ENCODE peak calls at places on chromosomes 6 and 20, in seven cellular contexts. One of them, this sample, is unnamed.

GRCh38 chr6:167699141-167700036 is 127.3 kb upstream of the AFDN start:
- DNase-seq in GM23248: peak; percentile 31
- DNase-seq in heart right ventricle: peak; percentile 76
- DNase-seq in fibroblast of lung: no peak
- DNase-seq in aorta: peak; percentile 86
- DNase-seq in body of pancreas: peak; percentile 69
- DNase-seq in Panc1: no peak
- DNase-seq in this sample: peak; percentile 93

GRCh38 chr6:10633216-10633615 is 61.2 kb downstream of the C6orf52 start:
- DNase-seq in GM23248: peak; percentile 51
- DNase-seq in heart right ventricle: no peak
- DNase-seq in fibroblast of lung: peak; percentile 86
- DNase-seq in aorta: no peak
- DNase-seq in body of pancreas: peak; percentile 12
- DNase-seq in Panc1: peak; percentile 74
- DNase-seq in this sample: no peak

GRCh38 chr20:58888521-58889333 is 36.2 kb downstream of the GNAS start:
- DNase-seq in GM23248: peak; percentile 89
- DNase-seq in heart right ventricle: peak; percentile 83
- DNase-seq in fibroblast of lung: peak; percentile 80
- DNase-seq in aorta: peak; percentile 93
- DNase-seq in body of pancreas: peak; percentile 85
- DNase-seq in Panc1: no peak
- DNase-seq in this sample: peak; percentile 94

GRCh38 chr20:23161968-23162696 is 76.0 kb upstream of the CD93 start:
- DNase-seq in GM23248: no peak
- DNase-seq in heart right ventricle: peak; percentile 72
- DNase-seq in fibroblast of lung: peak; percentile 95
- DNase-seq in aorta: peak; percentile 88
- DNase-seq in body of pancreas: peak; percentile 85
- DNase-seq in Panc1: no peak
- DNase-seq in this sample: peak; percentile 87

GRCh38 chr6:45479834-45480696 is 102.3 kb upstream of the SUPT3H start:
- DNase-seq in GM23248: peak; percentile 57
- DNase-seq in heart right ventricle: no peak
- DNase-seq in fibroblast of lung: peak; percentile 94
- DNase-seq in aorta: no peak
- DNase-seq in body of pancreas: peak; percentile 17
- DNase-seq in Panc1: no peak
- DNase-seq in this sample: no peak

GRCh38 chr6:125363360-125364121 is 61.8 kb upstream of the HDDC2 start:
- DNase-seq in GM23248: peak; percentile 54
- DNase-seq in heart right ventricle: peak; percentile 70
- DNase-seq in fibroblast of lung: peak; percentile 45
- DNase-seq in aorta: peak; percentile 87
- DNase-seq in body of pancreas: peak; percentile 22
- DNase-seq in Panc1: no peak
- DNase-seq in this sample: peak; percentile 73

GRCh38 chr6:168968228-168968627 is 285.4 kb downstream of the THBS2 start:
- DNase-seq in GM23248: peak; percentile 98
- DNase-seq in heart right ventricle: no peak
- DNase-seq in fibroblast of lung: peak; percentile 94
- DNase-seq in aorta: no peak
- DNase-seq in body of pancreas: peak; percentile 53
- DNase-seq in Panc1: no peak
- DNase-seq in this sample: peak; percentile 73

GRCh38 chr20:63740501-63741353 is 1.2 kb downstream of the SLC2A4RG start:
- DNase-seq in GM23248: peak; percentile 88
- DNase-seq in heart right ventricle: peak; percentile 95
- DNase-seq in fibroblast of lung: peak; percentile 95
- DNase-seq in aorta: peak; percentile 98
- DNase-seq in body of pancreas: peak; percentile 94
- DNase-seq in Panc1: no peak
- DNase-seq in this sample: peak; percentile 97

GRCh38 chr20:1280421-1281102 is 14.5 kb downstream of the SNPH start:
- DNase-seq in GM23248: peak; percentile 9
- DNase-seq in heart right ventricle: no peak
- DNase-seq in fibroblast of lung: no peak
- DNase-seq in aorta: no peak
- DNase-seq in body of pancreas: no peak
- DNase-seq in Panc1: no peak
- DNase-seq in this sample: no peak

GRCh38 chr6:31308050-31308844 is 36.4 kb upstream of the HLA-C start:
- DNase-seq in GM23248: peak; percentile 10
- DNase-seq in heart right ventricle: peak; percentile 23
- DNase-seq in fibroblast of lung: no peak
- DNase-seq in aorta: peak; percentile 77
- DNase-seq in body of pancreas: peak; percentile 94
- DNase-seq in Panc1: no peak
- DNase-seq in this sample: peak; percentile 88
- H3K4me3 ChIP-seq in GM23248: no peak overlapping the region
- H3K4me3 ChIP-seq in heart right ventricle: peak overlapping the region; percentile 52
- H3K4me3 ChIP-seq in fibroblast of lung: no peak overlapping the region
- H3K4me3 ChIP-seq in aorta: no peak overlapping the region
- H3K4me3 ChIP-seq in body of pancreas: peak overlapping the region; percentile 56
- H3K4me3 ChIP-seq in Panc1: peak overlapping the region; percentile 23
- H3K4me3 ChIP-seq in this sample: no peak overlapping the region

DNA sequence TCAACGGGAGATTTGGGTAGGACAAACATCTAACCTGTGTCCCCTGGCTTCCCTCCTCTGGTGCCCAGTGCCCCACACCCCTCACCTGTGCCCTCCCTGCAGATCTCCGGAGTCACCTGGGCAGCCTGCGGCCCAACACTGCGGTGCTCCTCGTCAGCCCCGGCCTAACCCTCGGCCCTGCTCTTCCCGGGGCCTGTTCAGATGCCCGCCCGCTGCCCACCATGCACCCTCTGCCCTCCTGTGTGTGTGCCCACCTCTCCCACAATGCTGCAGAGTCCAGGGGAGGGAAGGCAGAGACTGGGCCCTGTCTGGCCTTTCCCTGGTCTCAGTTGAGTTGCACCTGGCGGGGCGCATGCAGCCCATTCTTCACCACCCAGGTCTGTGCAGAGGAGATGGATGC is 349.3 kb downstream of the CDH4 start:
- DNase-seq in GM23248: no peak
- DNase-seq in heart right ventricle: no peak
- DNase-seq in fibroblast of lung: no peak
- DNase-seq in aorta: peak; percentile 64
- DNase-seq in body of pancreas: no peak
- DNase-seq in Panc1: no peak
- DNase-seq in this sample: peak; percentile 61
- H3K27ac ChIP-seq in GM23248: no peak overlapping the region
- H3K27ac ChIP-seq in heart right ventricle: no peak overlapping the region
- H3K27ac ChIP-seq in fibroblast of lung: no peak overlapping the region
- H3K27ac ChIP-seq in aorta: no peak overlapping the region
- H3K27ac ChIP-seq in body of pancreas: no peak overlapping the region
- H3K27ac ChIP-seq in Panc1: no peak overlapping the region
- H3K27ac ChIP-seq in this sample: no peak overlapping the region

GRCh38 chr6:3789896-3790558 is 38.5 kb upstream of the PXDC1 start:
- DNase-seq in GM23248: no peak
- DNase-seq in heart right ventricle: no peak
- DNase-seq in fibroblast of lung: no peak
- DNase-seq in aorta: no peak
- DNase-seq in body of pancreas: no peak
- DNase-seq in Panc1: no peak
- DNase-seq in this sample: no peak

GRCh38 chr6:3786131-3786530 is 34.6 kb upstream of the PXDC1 start:
- DNase-seq in GM23248: peak; percentile 44
- DNase-seq in heart right ventricle: no peak
- DNase-seq in fibroblast of lung: peak; percentile 38
- DNase-seq in aorta: no peak
- DNase-seq in body of pancreas: no peak
- DNase-seq in Panc1: no peak
- DNase-seq in this sample: no peak

GRCh38 chr6:3791526-3792212 is 40.2 kb upstream of the PXDC1 start:
- DNase-seq in GM23248: no peak
- DNase-seq in heart right ventricle: no peak
- DNase-seq in fibroblast of lung: no peak
- DNase-seq in aorta: no peak
- DNase-seq in body of pancreas: no peak
- DNase-seq in Panc1: no peak
- DNase-seq in this sample: no peak

GRCh38 chr6:3788408-3789017 is 37.0 kb upstream of the PXDC1 start:
- DNase-seq in GM23248: no peak
- DNase-seq in heart right ventricle: no peak
- DNase-seq in fibroblast of lung: peak; percentile 48
- DNase-seq in aorta: no peak
- DNase-seq in body of pancreas: no peak
- DNase-seq in Panc1: no peak
- DNase-seq in this sample: no peak

GRCh38 chr6:3789018-3789895 is 37.7 kb upstream of the PXDC1 start:
- DNase-seq in GM23248: peak; percentile 25
- DNase-seq in heart right ventricle: no peak
- DNase-seq in fibroblast of lung: peak; percentile 20
- DNase-seq in aorta: no peak
- DNase-seq in body of pancreas: no peak
- DNase-seq in Panc1: no peak
- DNase-seq in this sample: no peak
- H3K4me1 ChIP-seq in GM23248: peaks cover 13% of the 10 kb centered on the region
- H3K4me1 ChIP-seq in heart right ventricle: no peaks in the 10 kb centered on the region
- H3K4me1 ChIP-seq in fibroblast of lung: no peaks in the 10 kb centered on the region
- H3K4me1 ChIP-seq in aorta: no peaks in the 10 kb centered on the region
- H3K4me1 ChIP-seq in body of pancreas: no peaks in the 10 kb centered on the region
- H3K4me1 ChIP-seq in Panc1: no peaks in the 10 kb centered on the region
- H3K4me1 ChIP-seq in this sample: peaks cover 16% of the 10 kb centered on the region

GRCh38 chr6:25404094-25404493 is 124.9 kb downstream of the CARMIL1 start:
- DNase-seq in GM23248: no peak
- DNase-seq in heart right ventricle: no peak
- DNase-seq in fibroblast of lung: no peak
- DNase-seq in aorta: no peak
- DNase-seq in body of pancreas: peak; percentile 18
- DNase-seq in Panc1: no peak
- DNase-seq in this sample: no peak
- H3K4me3 ChIP-seq in GM23248: no peak overlapping the region
- H3K4me3 ChIP-seq in heart right ventricle: no peak overlapping the region
- H3K4me3 ChIP-seq in fibroblast of lung: no peak overlapping the region
- H3K4me3 ChIP-seq in aorta: no peak overlapping the region
- H3K4me3 ChIP-seq in body of pancreas: no peak overlapping the region
- H3K4me3 ChIP-seq in Panc1: no peak overlapping the region
- H3K4me3 ChIP-seq in this sample: no peak overlapping the region

GRCh38 chr20:47009784-47010183 is 115.1 kb downstream of the EYA2 start:
- DNase-seq in GM23248: no peak
- DNase-seq in heart right ventricle: no peak
- DNase-seq in fibroblast of lung: no peak
- DNase-seq in aorta: no peak
- DNase-seq in body of pancreas: no peak
- DNase-seq in Panc1: no peak
- DNase-seq in this sample: no peak
- H3K27ac ChIP-seq in GM23248: no peak overlapping the region
- H3K27ac ChIP-seq in heart right ventricle: no peak overlapping the region
- H3K27ac ChIP-seq in fibroblast of lung: no peak overlapping the region
- H3K27ac ChIP-seq in aorta: no peak overlapping the region
- H3K27ac ChIP-seq in body of pancreas: no peak overlapping the region
- H3K27ac ChIP-seq in Panc1: no peak overlapping the region
- H3K27ac ChIP-seq in this sample: no peak overlapping the region

GRCh38 chr20:47335251-47336012 is 21.1 kb downstream of the ZMYND8 start:
- DNase-seq in GM23248: peak; percentile 70
- DNase-seq in heart right ventricle: no peak
- DNase-seq in fibroblast of lung: no peak
- DNase-seq in aorta: no peak
- DNase-seq in body of pancreas: no peak
- DNase-seq in Panc1: no peak
- DNase-seq in this sample: no peak
- H3K4me1 ChIP-seq in GM23248: peaks cover 60% of the 10 kb centered on the region
- H3K4me1 ChIP-seq in heart right ventricle: peaks cover 93% of the 10 kb centered on the region
- H3K4me1 ChIP-seq in fibroblast of lung: peaks cover 33% of the 10 kb centered on the region
- H3K4me1 ChIP-seq in aorta: peaks cover 8% of the 10 kb centered on the region
- H3K4me1 ChIP-seq in body of pancreas: peaks cover 8% of the 10 kb centered on the region
- H3K4me1 ChIP-seq in Panc1: peaks cover 82% of the 10 kb centered on the region
- H3K4me1 ChIP-seq in this sample: peaks cover 12% of the 10 kb centered on the region

GRCh38 chr6:136529655-136530054 is 20.6 kb downstream of the MAP7 start:
- DNase-seq in GM23248: no peak
- DNase-seq in heart right ventricle: no peak
- DNase-seq in fibroblast of lung: no peak
- DNase-seq in aorta: no peak
- DNase-seq in body of pancreas: no peak
- DNase-seq in Panc1: no peak
- DNase-seq in this sample: no peak
- H3K4me3 ChIP-seq in GM23248: no peak overlapping the region
- H3K4me3 ChIP-seq in heart right ventricle: no peak overlapping the region
- H3K4me3 ChIP-seq in fibroblast of lung: no peak overlapping the region
- H3K4me3 ChIP-seq in aorta: no peak overlapping the region
- H3K4me3 ChIP-seq in body of pancreas: no peak overlapping the region
- H3K4me3 ChIP-seq in Panc1: no peak overlapping the region
- H3K4me3 ChIP-seq in this sample: no peak overlapping the region